ENCODE peak calls at places on chromosome 3, in ten cellular contexts. O, B, H, R, P, E, V, K, J and S are unnamed samples.

GRCh38 chr3:143167956-143168355 is 48.4 kb downstream of the CHST2 start:
- DNase-seq in R (no peak), V (no peak), H (no peak), P (no peak), B (no peak), J (no peak), E (no peak), K (no peak), O (no peak), S (no peak)

GRCh38 chr3:137770821-137771399 is 6.8 kb downstream of the SOX14 start:
- DNase-seq in P (no peak), K (no peak), V (no peak), O (no peak), E (no peak), R (no peak), H (no peak), J (peak), B (no peak), S (peak)

GRCh38 chr3:14532691-14533456 is 7.3 kb downstream of the GRIP2 start:
- DNase-seq in V (peak), B (peak), J (no peak), O (no peak), E (no peak), H (no peak), P (no peak), K (peak), R (no peak), S (no peak)

GRCh38 chr3:126354776-126355175 is 2.4 kb downstream of the KLF15 start:
- DNase-seq in R (no peak), P (no peak), O (no peak), E (no peak), K (no peak), H (no peak), J (no peak), V (no peak), B (no peak), S (no peak)

GRCh38 chr3:190188197-190188596 is 67.5 kb upstream of the P3H2 start:
- DNase-seq in R (no peak), O (no peak), J (no peak), V (no peak), H (no peak), E (no peak), K (no peak), B (no peak), P (no peak), S (no peak)

GRCh38 chr3:64209866-64210609 is 15.2 kb downstream of the PRICKLE2 start:
- DNase-seq in H (peak), V (no peak), P (peak), R (peak), J (no peak), O (peak), E (no peak), B (peak), K (peak), S (peak)

GRCh38 chr3:120448707-120449650 is 1.8 kb downstream of the FSTL1 start:
- DNase-seq in J (no peak), P (peak), E (no peak), V (no peak), K (peak), O (no peak), H (peak), B (no peak), R (peak), S (no peak)

GRCh38 chr3:128878556-128879124 is 780 bp upstream of the ACAD9 start:
- DNase-seq in R (no peak), H (peak), J (no peak), P (peak), B (peak), V (no peak), O (no peak), E (peak), K (peak), S (no peak)

GRCh38 chr3:49805884-49806701 is 3.0 kb downstream of the INKA1 start:
- DNase-seq in R (no peak), K (no peak), P (no peak), E (peak), B (peak), O (no peak), J (peak), V (peak), H (no peak), S (no peak)

GRCh38 chr3:3172627-3173026 is 6.9 kb downstream of the CRBN start:
- DNase-seq in O (no peak), J (no peak), K (no peak), H (no peak), E (no peak), R (no peak), B (no peak), V (no peak), P (no peak), S (no peak)

GRCh38 chr3:84223512-84223911 is 735.3 kb upstream of the CADM2 start:
- DNase-seq in K (no peak), O (no peak), V (no peak), B (no peak), R (no peak), E (no peak), J (no peak), H (no peak), P (no peak), S (no peak)

GRCh38 chr3:188157971-188158370 is 4.0 kb downstream of the LPP start:
- DNase-seq in B (peak), H (no peak), K (no peak), J (no peak), V (no peak), O (no peak), E (no peak), P (no peak), R (no peak), S (no peak)

GRCh38 chr3:71129611-71130515 is 453.7 kb downstream of the FOXP1 start:
- DNase-seq in B (no peak), R (no peak), J (no peak), P (no peak), H (peak), V (no peak), E (no peak), O (no peak), K (no peak), S (no peak)

GRCh38 chr3:100911956-100912355 is 81.3 kb downstream of the ABI3BP start:
- DNase-seq in J (no peak), E (no peak), B (no peak), P (no peak), H (no peak), R (no peak), K (no peak), O (no peak), V (no peak), S (no peak)